ENCODE peak calls at places on chromosomes 11 and 22, in eight cellular contexts. One of them, this sample, is unnamed.

GRCh38 chr11:86395061-86395551 is 20.4 kb downstream of the CCDC81 start:
- DNase-seq in GM23248: peak; percentile 12
- DNase-seq in IMR-90: peak; percentile 34
- DNase-seq in PC-3: no peak
- DNase-seq in mammary epithelial cell: no peak
- DNase-seq in H9: peak; percentile 53
- DNase-seq in fibroblast of lung: peak; percentile 52
- DNase-seq in HCT116: no peak
- DNase-seq in this sample: peak; percentile 18

GRCh38 chr22:48345631-48346030 is 1482.0 kb downstream of the BRD1 start:
- DNase-seq in GM23248: no peak
- DNase-seq in IMR-90: no peak
- DNase-seq in PC-3: no peak
- DNase-seq in mammary epithelial cell: no peak
- DNase-seq in H9: no peak
- DNase-seq in fibroblast of lung: no peak
- DNase-seq in HCT116: no peak
- DNase-seq in this sample: no peak

GRCh38 chr11:20031155-20032001 is 128.9 kb downstream of the DBX1 start:
- DNase-seq in GM23248: peak; percentile 87
- DNase-seq in IMR-90: peak; percentile 95
- DNase-seq in PC-3: peak; percentile 70
- DNase-seq in mammary epithelial cell: peak; percentile 69
- DNase-seq in H9: peak; percentile 51
- DNase-seq in fibroblast of lung: peak; percentile 98
- DNase-seq in HCT116: no peak
- DNase-seq in this sample: peak; percentile 37

GRCh38 chr22:43553451-43554258 is 141.8 kb downstream of the MPPED1 start:
- DNase-seq in GM23248: no peak
- DNase-seq in IMR-90: no peak
- DNase-seq in PC-3: no peak
- DNase-seq in mammary epithelial cell: no peak
- DNase-seq in H9: no peak
- DNase-seq in fibroblast of lung: no peak
- DNase-seq in HCT116: no peak
- DNase-seq in this sample: no peak

GRCh38 chr11:57732661-57733060 is 8.6 kb upstream of the SELENOH start:
- DNase-seq in GM23248: no peak
- DNase-seq in IMR-90: no peak
- DNase-seq in PC-3: no peak
- DNase-seq in mammary epithelial cell: no peak
- DNase-seq in H9: no peak
- DNase-seq in fibroblast of lung: no peak
- DNase-seq in HCT116: no peak
- DNase-seq in this sample: no peak

GRCh38 chr22:29190915-29191314 is 14.8 kb upstream of the EMID1 start:
- DNase-seq in GM23248: peak; percentile 41
- DNase-seq in IMR-90: no peak
- DNase-seq in PC-3: no peak
- DNase-seq in mammary epithelial cell: no peak
- DNase-seq in H9: no peak
- DNase-seq in fibroblast of lung: no peak
- DNase-seq in HCT116: no peak
- DNase-seq in this sample: no peak

GRCh38 chr11:117457031-117457785 is 129.6 kb downstream of the CEP164 start:
- DNase-seq in GM23248: no peak
- DNase-seq in IMR-90: no peak
- DNase-seq in PC-3: no peak
- DNase-seq in mammary epithelial cell: no peak
- DNase-seq in H9: no peak
- DNase-seq in fibroblast of lung: no peak
- DNase-seq in HCT116: no peak
- DNase-seq in this sample: no peak

GRCh38 chr22:23752750-23753149 is 1.5 kb downstream of the VPREB3 start:
- DNase-seq in GM23248: no peak
- DNase-seq in IMR-90: no peak
- DNase-seq in PC-3: no peak
- DNase-seq in mammary epithelial cell: no peak
- DNase-seq in H9: no peak
- DNase-seq in fibroblast of lung: no peak
- DNase-seq in HCT116: no peak
- DNase-seq in this sample: no peak

GRCh38 chr22:31789803-31790202 is 36.0 kb downstream of the DEPDC5 start:
- DNase-seq in GM23248: no peak
- DNase-seq in IMR-90: no peak
- DNase-seq in PC-3: no peak
- DNase-seq in mammary epithelial cell: no peak
- DNase-seq in H9: no peak
- DNase-seq in fibroblast of lung: no peak
- DNase-seq in HCT116: no peak
- DNase-seq in this sample: no peak

GRCh38 chr11:48024635-48025071 is 44.3 kb downstream of the PTPRJ start:
- DNase-seq in GM23248: no peak
- DNase-seq in IMR-90: no peak
- DNase-seq in PC-3: no peak
- DNase-seq in mammary epithelial cell: no peak
- DNase-seq in H9: no peak
- DNase-seq in fibroblast of lung: no peak
- DNase-seq in HCT116: no peak
- DNase-seq in this sample: no peak

DNA sequence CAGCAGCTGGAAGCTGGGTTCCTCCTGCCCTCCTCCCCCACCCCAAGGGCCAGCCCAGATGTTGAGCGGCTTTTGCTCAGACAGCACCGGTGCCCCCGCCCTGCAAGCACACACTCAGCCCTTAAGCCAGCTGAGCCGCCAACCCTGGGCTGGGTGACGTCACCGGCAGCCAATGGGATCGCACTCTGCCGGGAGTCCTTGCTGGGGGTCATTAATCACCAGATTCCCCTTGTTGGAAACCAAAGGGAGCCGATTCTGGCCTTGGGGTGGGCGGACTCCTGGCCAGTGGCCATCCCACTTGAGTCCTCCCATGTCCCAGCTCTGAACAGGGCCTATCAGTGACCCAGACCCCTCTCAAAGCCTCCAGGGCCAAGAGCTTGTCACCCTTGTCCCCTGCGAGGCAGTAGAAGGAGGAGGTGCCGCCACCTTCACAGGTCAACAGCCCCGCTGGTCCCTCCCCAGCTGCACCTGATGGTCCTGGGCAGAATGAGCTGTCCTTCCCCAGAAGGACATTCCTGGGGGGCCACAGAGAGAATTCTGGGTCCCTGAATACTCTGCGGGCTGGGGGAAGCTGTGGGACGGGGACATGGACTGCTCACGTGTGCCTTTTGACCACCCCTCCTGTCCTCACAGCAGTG is 7.4 kb downstream of the DUSP8 start:
- DNase-seq in GM23248: peak; percentile 72
- DNase-seq in IMR-90: peak; percentile 94
- DNase-seq in PC-3: peak; percentile 33
- DNase-seq in mammary epithelial cell: no peak
- DNase-seq in H9: peak; percentile 90
- DNase-seq in fibroblast of lung: peak; percentile 92
- DNase-seq in HCT116: no peak
- DNase-seq in this sample: peak; percentile 90
- H4K20me1 ChIP-seq in GM23248: no peaks in the 10 kb centered on the region
- H4K20me1 ChIP-seq in IMR-90: peaks cover 70% of the 10 kb centered on the region
- H4K20me1 ChIP-seq in PC-3: no peaks in the 10 kb centered on the region
- H4K20me1 ChIP-seq in mammary epithelial cell: no peaks in the 10 kb centered on the region
- H4K20me1 ChIP-seq in H9: no peaks in the 10 kb centered on the region
- H4K20me1 ChIP-seq in fibroblast of lung: no peaks in the 10 kb centered on the region
- H4K20me1 ChIP-seq in HCT116: no peaks in the 10 kb centered on the region
- H4K20me1 ChIP-seq in this sample: peaks cover 6% of the 10 kb centered on the region

GRCh38 chr11:126992065-126992803 is 8.3 kb downstream of the KIRREL3 start:
- DNase-seq in GM23248: peak; percentile 99
- DNase-seq in IMR-90: peak; percentile 98
- DNase-seq in PC-3: peak; percentile 81
- DNase-seq in mammary epithelial cell: peak; percentile 93
- DNase-seq in H9: no peak
- DNase-seq in fibroblast of lung: peak; percentile 100
- DNase-seq in HCT116: no peak
- DNase-seq in this sample: no peak

GRCh38 chr11:126990716-126991480 is 9.7 kb downstream of the KIRREL3 start:
- DNase-seq in GM23248: peak; percentile 72
- DNase-seq in IMR-90: peak; percentile 40
- DNase-seq in PC-3: no peak
- DNase-seq in mammary epithelial cell: no peak
- DNase-seq in H9: no peak
- DNase-seq in fibroblast of lung: peak; percentile 78
- DNase-seq in HCT116: no peak
- DNase-seq in this sample: no peak

GRCh38 chr11:126989942-126990715 is 10.4 kb downstream of the KIRREL3 start:
- DNase-seq in GM23248: peak; percentile 87
- DNase-seq in IMR-90: peak; percentile 77
- DNase-seq in PC-3: peak; percentile 77
- DNase-seq in mammary epithelial cell: peak; percentile 53
- DNase-seq in H9: peak; percentile 94
- DNase-seq in fibroblast of lung: peak; percentile 75
- DNase-seq in HCT116: peak; percentile 18
- DNase-seq in this sample: peak; percentile 91

GRCh38 chr11:126992804-126993111 is 7.8 kb downstream of the KIRREL3 start:
- DNase-seq in GM23248: peak; percentile 92
- DNase-seq in IMR-90: peak; percentile 95
- DNase-seq in PC-3: peak; percentile 17
- DNase-seq in mammary epithelial cell: peak; percentile 50
- DNase-seq in H9: no peak
- DNase-seq in fibroblast of lung: peak; percentile 98
- DNase-seq in HCT116: no peak
- DNase-seq in this sample: no peak

DNA sequence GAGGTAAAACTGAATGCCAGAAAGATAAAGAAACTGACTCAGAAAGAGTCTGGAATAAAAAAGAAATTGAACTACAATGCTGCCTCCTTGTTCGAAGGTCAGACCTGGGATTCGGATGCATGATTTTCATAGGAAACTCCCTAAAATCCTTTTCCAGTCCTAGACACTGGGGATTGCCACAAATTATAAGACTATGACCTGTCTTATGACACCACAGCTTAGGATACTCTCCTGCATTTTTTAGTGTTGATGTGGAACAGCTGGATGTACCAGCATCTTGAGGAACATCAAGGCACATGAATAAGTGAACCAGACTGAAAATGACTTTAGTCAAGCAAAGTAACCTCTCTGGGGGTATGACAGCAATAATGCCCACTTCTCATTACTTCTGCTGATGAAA is 9.0 kb downstream of the KIRREL3 start:
- DNase-seq in GM23248: peak; percentile 90
- DNase-seq in IMR-90: peak; percentile 80
- DNase-seq in PC-3: peak; percentile 17
- DNase-seq in mammary epithelial cell: peak; percentile 71
- DNase-seq in H9: no peak
- DNase-seq in fibroblast of lung: no peak
- DNase-seq in HCT116: no peak
- DNase-seq in this sample: no peak
- H3K9ac ChIP-seq in GM23248: peak overlapping the region; percentile 83
- H3K9ac ChIP-seq in IMR-90: no peak overlapping the region
- H3K9ac ChIP-seq in PC-3: no peak overlapping the region
- H3K9ac ChIP-seq in mammary epithelial cell: peak overlapping the region; percentile 71
- H3K9ac ChIP-seq in H9: no peak overlapping the region
- H3K9ac ChIP-seq in fibroblast of lung: peak overlapping the region; percentile 37
- H3K9ac ChIP-seq in HCT116: no peak overlapping the region
- H3K9ac ChIP-seq in this sample: no peak overlapping the region

GRCh38 chr11:10581481-10582019 is 13.1 kb upstream of the LYVE1 start:
- DNase-seq in GM23248: peak; percentile 66
- DNase-seq in IMR-90: peak; percentile 63
- DNase-seq in PC-3: peak; percentile 43
- DNase-seq in mammary epithelial cell: peak; percentile 44
- DNase-seq in H9: no peak
- DNase-seq in fibroblast of lung: peak; percentile 40
- DNase-seq in HCT116: no peak
- DNase-seq in this sample: no peak
- H3K4me2 ChIP-seq in GM23248: no peak overlapping the region
- H3K4me2 ChIP-seq in IMR-90: no peak overlapping the region
- H3K4me2 ChIP-seq in PC-3: no peak overlapping the region
- H3K4me2 ChIP-seq in mammary epithelial cell: no peak overlapping the region
- H3K4me2 ChIP-seq in H9: no peak overlapping the region
- H3K4me2 ChIP-seq in fibroblast of lung: no peak overlapping the region
- H3K4me2 ChIP-seq in HCT116: peak overlapping the region; percentile 48
- H3K4me2 ChIP-seq in this sample: no peak overlapping the region

GRCh38 chr11:69330330-69330729 is 36.4 kb downstream of the MYEOV start:
- DNase-seq in GM23248: no peak
- DNase-seq in IMR-90: no peak
- DNase-seq in PC-3: no peak
- DNase-seq in mammary epithelial cell: no peak
- DNase-seq in H9: no peak
- DNase-seq in fibroblast of lung: no peak
- DNase-seq in HCT116: no peak
- DNase-seq in this sample: no peak

GRCh38 chr11:69325446-69325845 is 31.5 kb downstream of the MYEOV start:
- DNase-seq in GM23248: no peak
- DNase-seq in IMR-90: no peak
- DNase-seq in PC-3: no peak
- DNase-seq in mammary epithelial cell: no peak
- DNase-seq in H9: peak; percentile 7
- DNase-seq in fibroblast of lung: no peak
- DNase-seq in HCT116: no peak
- DNase-seq in this sample: no peak

GRCh38 chr11:69328231-69328630 is 34.3 kb downstream of the MYEOV start:
- DNase-seq in GM23248: no peak
- DNase-seq in IMR-90: no peak
- DNase-seq in PC-3: no peak
- DNase-seq in mammary epithelial cell: no peak
- DNase-seq in H9: no peak
- DNase-seq in fibroblast of lung: no peak
- DNase-seq in HCT116: no peak
- DNase-seq in this sample: no peak

GRCh38 chr11:69326622-69327219 is 32.8 kb downstream of the MYEOV start:
- DNase-seq in GM23248: no peak
- DNase-seq in IMR-90: no peak
- DNase-seq in PC-3: no peak
- DNase-seq in mammary epithelial cell: no peak
- DNase-seq in H9: peak; percentile 6
- DNase-seq in fibroblast of lung: no peak
- DNase-seq in HCT116: no peak
- DNase-seq in this sample: no peak

DNA sequence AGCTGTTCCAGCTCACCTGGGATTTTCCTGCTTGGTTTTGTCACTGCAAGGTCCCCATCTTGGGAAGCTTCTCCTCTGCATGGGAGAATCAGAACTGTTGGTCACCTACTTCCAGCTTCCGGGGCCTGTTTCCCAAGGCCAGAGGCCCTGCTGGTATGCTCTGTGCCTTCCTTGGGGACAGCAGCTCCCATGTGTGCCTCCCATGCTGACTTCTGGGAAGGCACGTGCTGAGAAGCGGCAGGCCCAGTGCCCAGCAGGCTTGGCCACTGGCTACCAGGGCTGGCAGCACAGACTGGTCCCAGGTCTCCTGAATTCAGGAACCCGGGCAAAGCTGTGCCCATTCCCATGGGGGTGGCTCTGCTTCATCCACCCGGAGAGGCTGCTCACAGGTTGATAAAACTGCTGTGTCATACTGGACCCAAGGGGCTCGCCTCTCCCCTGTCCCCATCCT is 33.8 kb downstream of the MYEOV start:
- DNase-seq in GM23248: no peak
- DNase-seq in IMR-90: no peak
- DNase-seq in PC-3: no peak
- DNase-seq in mammary epithelial cell: no peak
- DNase-seq in H9: peak; percentile 12
- DNase-seq in fibroblast of lung: no peak
- DNase-seq in HCT116: no peak
- DNase-seq in this sample: no peak
- H4K20me1 ChIP-seq in GM23248: no peaks in the 10 kb centered on the region
- H4K20me1 ChIP-seq in IMR-90: no peaks in the 10 kb centered on the region
- H4K20me1 ChIP-seq in PC-3: no peaks in the 10 kb centered on the region
- H4K20me1 ChIP-seq in mammary epithelial cell: no peaks in the 10 kb centered on the region
- H4K20me1 ChIP-seq in H9: no peaks in the 10 kb centered on the region
- H4K20me1 ChIP-seq in fibroblast of lung: no peaks in the 10 kb centered on the region
- H4K20me1 ChIP-seq in HCT116: no peaks in the 10 kb centered on the region
- H4K20me1 ChIP-seq in this sample: no peaks in the 10 kb centered on the region